ENCODE peak calls at places on chromosomes 13 and 19, in nine cellular contexts. D, S, P, L, I, V, Y, H and Q are unnamed samples.

GRCh38 chr13:85798999-85799646 is at the start of gene SLITRK6:
- DNase-seq in D (no peak), S (no peak), P (peak; percentile 8), L (no peak), I (peak; percentile 85), V (peak; percentile 98), Y (peak; percentile 18), H (peak; percentile 77), Q (no peak)

GRCh38 chr13:49206641-49207040 is 13.5 kb upstream of the MLNR start:
- DNase-seq in D (no peak), S (no peak), P (no peak), L (no peak), I (no peak), V (no peak), Y (no peak), H (no peak), Q (no peak)

GRCh38 chr19:38538793-38539528 is 78.8 kb downstream of the MAP4K1 start:
- DNase-seq in D (no peak), S (no peak), P (peak; percentile 4), L (no peak), I (no peak), V (peak; percentile 15), Y (no peak), H (no peak), Q (no peak)

GRCh38 chr13:93991569-93991968 is 487.9 kb downstream of the DCT start:
- DNase-seq in D (no peak), S (no peak), P (no peak), L (no peak), I (no peak), V (no peak), Y (no peak), H (no peak), Q (no peak)

GRCh38 chr19:33610588-33610987 is 11.2 kb upstream of the CHST8 start:
- DNase-seq in D (no peak), S (no peak), P (no peak), L (no peak), I (no peak), V (no peak), Y (no peak), H (no peak), Q (no peak)

GRCh38 chr13:90835826-90836225 is 511.7 kb upstream of the MIR17HG start:
- DNase-seq in D (no peak), S (no peak), P (no peak), L (no peak), I (no peak), V (no peak), Y (no peak), H (no peak), Q (no peak)

GRCh38 chr19:17787274-17787913 is 7.5 kb upstream of the B3GNT3 start:
- DNase-seq in D (no peak), S (no peak), P (no peak), L (no peak), I (no peak), V (no peak), Y (no peak), H (no peak), Q (no peak)

GRCh38 chr13:90750957-90751356 is 596.5 kb upstream of the MIR17HG start:
- DNase-seq in D (no peak), S (no peak), P (no peak), L (no peak), I (no peak), V (no peak), Y (no peak), H (no peak), Q (no peak)

GRCh38 chr13:108609353-108609752 is 20.1 kb upstream of the MYO16 start:
- DNase-seq in D (no peak), S (no peak), P (peak; percentile 29), L (no peak), I (peak; percentile 49), V (peak; percentile 1), Y (no peak), H (peak; percentile 27), Q (no peak)

GRCh38 chr13:50127017-50127725 is 111.9 kb downstream of the KCNRG start:
- DNase-seq in D (peak; percentile 88), S (peak; percentile 71), P (peak; percentile 70), L (peak; percentile 40), I (peak; percentile 50), V (no peak), Y (peak; percentile 52), H (peak; percentile 74), Q (peak; percentile 26)

DNA sequence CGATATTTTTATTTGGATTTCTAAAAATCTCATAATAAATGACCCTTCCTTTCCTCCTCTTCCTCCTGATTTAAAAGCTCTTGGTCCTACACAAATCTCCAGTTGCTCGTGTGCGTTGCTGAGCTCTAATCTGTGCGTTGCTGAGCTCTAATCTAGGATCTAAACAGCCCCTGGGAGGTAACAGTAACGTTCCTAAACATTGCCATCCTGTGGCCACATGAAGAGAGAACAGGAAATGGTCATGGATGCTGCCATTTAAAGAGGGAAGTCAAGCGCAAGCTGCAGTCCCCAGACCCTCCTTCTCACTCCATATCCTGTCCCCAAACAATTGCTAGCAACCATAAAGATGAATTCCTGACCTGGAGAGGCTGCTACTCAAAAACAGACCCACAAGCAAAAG is 170.8 kb downstream of the NUFIP1 start:
- DNase-seq in D (no peak), S (no peak), P (no peak), L (no peak), I (peak; percentile 43), V (peak; percentile 44), Y (no peak), H (peak; percentile 39), Q (no peak)
- TF ChIP-seq CTCF in D (no peak), S (no peak), P (no peak), L (peak; percentile 52), I (peak; percentile 29), V (peak; percentile 21), Y (no peak), H (no peak), Q (no peak)

DNA sequence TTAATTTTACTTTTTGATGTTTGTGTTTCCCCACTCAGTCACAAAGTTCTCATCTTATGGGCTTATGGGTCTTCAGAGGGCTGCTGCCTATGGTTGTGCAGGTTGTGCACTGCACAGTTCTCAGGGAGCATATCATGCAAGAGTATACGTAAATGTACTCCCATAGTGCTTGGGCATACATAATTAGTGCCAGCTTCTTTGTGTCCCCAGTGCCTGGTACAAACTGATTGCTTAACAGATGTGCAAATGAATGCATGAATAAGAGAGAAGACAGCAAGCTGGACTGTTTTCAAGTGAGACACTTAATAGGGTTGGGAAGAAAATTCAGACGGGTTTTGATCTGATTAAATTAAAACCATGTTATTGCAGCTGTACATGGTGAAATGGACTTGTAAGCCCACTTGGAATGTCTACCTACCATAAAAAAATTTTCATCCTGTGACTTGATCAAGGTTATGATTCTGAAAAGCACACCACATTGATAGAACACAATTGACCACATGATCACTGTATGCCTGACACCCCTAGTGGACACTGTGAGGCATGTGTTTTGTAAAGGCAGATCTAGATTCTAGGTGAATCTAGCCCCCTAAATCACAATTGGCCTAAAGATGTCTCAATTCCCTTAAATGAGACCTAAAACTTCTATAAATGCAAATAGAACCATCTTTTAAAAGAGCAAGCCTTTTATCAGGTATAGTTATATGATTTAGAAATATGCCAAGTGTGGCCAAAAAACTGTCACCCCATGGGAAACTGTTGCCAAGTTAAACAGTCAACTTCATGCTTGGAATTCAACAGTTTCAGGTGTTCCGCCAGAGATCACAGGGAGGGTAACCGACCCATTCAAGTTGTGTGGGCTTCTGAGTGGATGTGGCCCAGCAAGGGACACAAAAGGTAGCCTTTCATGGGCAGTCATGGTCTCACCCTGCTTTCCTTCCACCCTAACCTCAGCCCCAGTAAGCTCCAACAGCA is 27.9 kb downstream of the FAM124A start:
- DNase-seq in D (no peak), S (no peak), P (no peak), L (no peak), I (no peak), V (no peak), Y (no peak), H (no peak), Q (no peak)
- TF ChIP-seq CTCF in D (no peak), S (peak; percentile 14), P (peak; percentile 50), L (peak; percentile 56), I (peak; percentile 3), V (peak; percentile 27), Y (peak; percentile 12), H (peak; percentile 36), Q (peak; percentile 67)

GRCh38 chr19:40256511-40256910 is 28.6 kb downstream of the AKT2 start:
- DNase-seq in D (peak; percentile 40), S (no peak), P (no peak), L (no peak), I (no peak), V (no peak), Y (no peak), H (no peak), Q (no peak)

GRCh38 chr19:40255619-40256166 is 29.2 kb upstream of the CCNP start:
- DNase-seq in D (peak; percentile 21), S (no peak), P (no peak), L (no peak), I (no peak), V (no peak), Y (no peak), H (no peak), Q (no peak)

GRCh38 chr19:40254714-40255418 is 28.4 kb upstream of the CCNP start:
- DNase-seq in D (peak; percentile 39), S (no peak), P (no peak), L (no peak), I (no peak), V (no peak), Y (no peak), H (no peak), Q (no peak)

GRCh38 chr19:40253611-40254092 is 27.2 kb upstream of the CCNP start:
- DNase-seq in D (no peak), S (no peak), P (no peak), L (no peak), I (no peak), V (no peak), Y (no peak), H (no peak), Q (no peak)

GRCh38 chr19:40257096-40257517 is 28.0 kb downstream of the AKT2 start:
- DNase-seq in D (peak; percentile 60), S (peak; percentile 93), P (no peak), L (no peak), I (no peak), V (no peak), Y (no peak), H (no peak), Q (no peak)
- TF ChIP-seq CTCF in D (no peak), S (no peak), P (no peak), L (no peak), I (no peak), V (no peak), Y (no peak), H (no peak), Q (no peak)

GRCh38 chr13:38669234-38669964 is 17.5 kb upstream of the FREM2 start:
- DNase-seq in D (no peak), S (no peak), P (no peak), L (no peak), I (no peak), V (no peak), Y (no peak), H (no peak), Q (no peak)

GRCh38 chr13:38670627-38671026 is 16.2 kb upstream of the FREM2 start:
- DNase-seq in D (no peak), S (no peak), P (peak; percentile 23), L (no peak), I (peak; percentile 2), V (peak; percentile 66), Y (no peak), H (no peak), Q (no peak)

GRCh38 chr13:38664920-38665319 is 22.0 kb upstream of the FREM2 start:
- DNase-seq in D (no peak), S (no peak), P (no peak), L (no peak), I (no peak), V (peak; percentile 90), Y (no peak), H (no peak), Q (no peak)

GRCh38 chr13:38662362-38662761 is 24.5 kb upstream of the FREM2 start:
- DNase-seq in D (no peak), S (no peak), P (peak; percentile 80), L (no peak), I (peak; percentile 16), V (peak; percentile 58), Y (no peak), H (peak; percentile 12), Q (no peak)

GRCh38 chr13:38667526-38668094 is 19.3 kb upstream of the FREM2 start:
- DNase-seq in D (no peak), S (no peak), P (no peak), L (no peak), I (no peak), V (no peak), Y (no peak), H (no peak), Q (no peak)
- TF ChIP-seq CTCF in D (no peak), S (no peak), P (no peak), L (no peak), I (no peak), V (no peak), Y (no peak), H (no peak), Q (no peak)